ENCODE peak calls at places on chromosome 15, in seven cellular contexts. X, N, J, H, R, I and W are unnamed samples.

GRCh38 chr15:57732526-57733331 is 26.2 kb downstream of the POLR2M start:
- DNase-seq in X (peak), N (peak), J (peak), H (peak), R (peak), I (peak), W (no peak)

GRCh38 chr15:26146162-26146561 is 283.0 kb upstream of the ATP10A start:
- DNase-seq in X (no peak), N (no peak), J (no peak), H (no peak), R (no peak), I (no peak), W (no peak)

GRCh38 chr15:50452927-50453326 is 28.7 kb downstream of the USP8 start:
- DNase-seq in X (peak), N (no peak), J (no peak), H (no peak), R (no peak), I (no peak), W (no peak)

GRCh38 chr15:69027976-69028518 is 13.6 kb downstream of the NOX5 start:
- DNase-seq in X (no peak), N (no peak), J (no peak), H (no peak), R (no peak), I (no peak), W (no peak)

GRCh38 chr15:68633181-68634121 is 54.7 kb downstream of the CORO2B start:
- DNase-seq in X (no peak), N (no peak), J (no peak), H (no peak), R (no peak), I (no peak), W (no peak)

GRCh38 chr15:44458429-44458828 is 31.0 kb downstream of the CTDSPL2 start:
- DNase-seq in X (no peak), N (no peak), J (no peak), H (no peak), R (no peak), I (no peak), W (no peak)

GRCh38 chr15:90165659-90166489 is 35.3 kb upstream of the SEMA4B start:
- DNase-seq in X (peak), N (peak), J (no peak), H (peak), R (no peak), I (peak), W (no peak)

GRCh38 chr15:69554321-69554961 is 101.8 kb downstream of the RPLP1 start:
- DNase-seq in X (peak), N (no peak), J (no peak), H (no peak), R (no peak), I (peak), W (no peak)

GRCh38 chr15:90097475-90097874 is 4.8 kb downstream of the IDH2 start:
- DNase-seq in X (no peak), N (no peak), J (no peak), H (no peak), R (peak), I (no peak), W (no peak)

GRCh38 chr15:50458301-50458700 is 34.1 kb downstream of the USP8 start:
- DNase-seq in X (no peak), N (no peak), J (no peak), H (no peak), R (no peak), I (no peak), W (no peak)

GRCh38 chr15:62059108-62059817 is 984 bp downstream of the VPS13C start:
- DNase-seq in X (no peak), N (no peak), J (no peak), H (no peak), R (peak), I (no peak), W (no peak)

GRCh38 chr15:90906181-90906849 is 3.2 kb downstream of the MAN2A2 start:
- DNase-seq in X (no peak), N (no peak), J (no peak), H (no peak), R (no peak), I (no peak), W (no peak)

GRCh38 chr15:78810377-78811123 is 714 bp downstream of the ADAMTS7 start:
- DNase-seq in X (peak), N (no peak), J (peak), H (no peak), R (no peak), I (peak), W (no peak)

GRCh38 chr15:99474041-99474906 is 91.5 kb upstream of the MEF2A start:
- DNase-seq in X (no peak), N (no peak), J (no peak), H (no peak), R (no peak), I (no peak), W (no peak)

GRCh38 chr15:78077053-78077859 is at the start of gene TBC1D2B:
- DNase-seq in X (peak), N (peak), J (peak), H (no peak), R (peak), I (peak), W (no peak)

GRCh38 chr15:49415638-49416037 is 7.4 kb upstream of the FGF7 start:
- DNase-seq in X (peak), N (no peak), J (no peak), H (no peak), R (no peak), I (no peak), W (no peak)

GRCh38 chr15:92801774-92802464 is 98.2 kb upstream of the CHD2 start:
- DNase-seq in X (peak), N (peak), J (no peak), H (peak), R (no peak), I (no peak), W (no peak)

GRCh38 chr15:31557899-31558298 is 231.3 kb downstream of the KLF13 start:
- DNase-seq in X (no peak), N (no peak), J (no peak), H (no peak), R (no peak), I (no peak), W (no peak)

GRCh38 chr15:63043391-63044076 is 987 bp downstream of the TPM1 start:
- DNase-seq in X (no peak), N (no peak), J (peak), H (no peak), R (no peak), I (peak), W (no peak)

GRCh38 chr15:100959066-100960050 is 40.2 kb downstream of the LRRK1 start:
- DNase-seq in X (no peak), N (no peak), J (no peak), H (no peak), R (no peak), I (no peak), W (no peak)

GRCh38 chr15:78676424-78677110 is 35.6 kb upstream of the CHRNB4 start:
- DNase-seq in X (no peak), N (no peak), J (no peak), H (no peak), R (no peak), I (no peak), W (no peak)

GRCh38 chr15:89781055-89781454 is 4.9 kb downstream of the MESP2 start:
- DNase-seq in X (no peak), N (no peak), J (no peak), H (no peak), R (peak), I (no peak), W (no peak)

GRCh38 chr15:66474140-66474539 is 23.4 kb downstream of the SNAPC5 start:
- DNase-seq in X (no peak), N (no peak), J (no peak), H (no peak), R (no peak), I (no peak), W (no peak)

GRCh38 chr15:76337739-76338554 is 1.4 kb downstream of the ISL2 start:
- DNase-seq in X (no peak), N (peak), J (peak), H (no peak), R (no peak), I (no peak), W (no peak)
- TF ChIP-seq EZH2 in X (peak), N (no peak), J (peak), H (no peak), R (no peak), I (peak), W (no peak)

GRCh38 chr15:73370151-73370550 is 1.4 kb upstream of the HCN4 start:
- DNase-seq in X (no peak), N (no peak), J (peak), H (no peak), R (no peak), I (no peak), W (no peak)

GRCh38 chr15:73367624-73368300 is 996 bp downstream of the HCN4 start:
- DNase-seq in X (no peak), N (no peak), J (peak), H (no peak), R (no peak), I (peak), W (no peak)

GRCh38 chr15:73368301-73369072 is at the start of gene HCN4:
- DNase-seq in X (no peak), N (no peak), J (peak), H (no peak), R (no peak), I (peak), W (no peak)

GRCh38 chr15:73366766-73367623 is 1.8 kb downstream of the HCN4 start:
- DNase-seq in X (no peak), N (no peak), J (peak), H (no peak), R (no peak), I (no peak), W (no peak)

GRCh38 chr15:73369073-73369694 is 426 bp upstream of the HCN4 start:
- DNase-seq in X (no peak), N (no peak), J (peak), H (no peak), R (no peak), I (no peak), W (no peak)
- TF ChIP-seq EZH2 in X (peak), N (no peak), J (peak), H (no peak), R (no peak), I (peak), W (no peak)

GRCh38 chr15:52782514-52782913 is 7.6 kb downstream of the ONECUT1 start:
- DNase-seq in X (no peak), N (no peak), J (no peak), H (no peak), R (no peak), I (no peak), W (no peak)
- TF ChIP-seq EZH2 in X (no peak), N (no peak), J (no peak), H (no peak), R (no peak), I (no peak), W (no peak)

GRCh38 chr15:59997070-59997701 is 6.9 kb upstream of the FOXB1 start:
- DNase-seq in X (no peak), N (peak), J (peak), H (no peak), R (peak), I (no peak), W (no peak)
- TF ChIP-seq EZH2 in X (no peak), N (no peak), J (no peak), H (no peak), R (no peak), I (peak), W (no peak)

DNA sequence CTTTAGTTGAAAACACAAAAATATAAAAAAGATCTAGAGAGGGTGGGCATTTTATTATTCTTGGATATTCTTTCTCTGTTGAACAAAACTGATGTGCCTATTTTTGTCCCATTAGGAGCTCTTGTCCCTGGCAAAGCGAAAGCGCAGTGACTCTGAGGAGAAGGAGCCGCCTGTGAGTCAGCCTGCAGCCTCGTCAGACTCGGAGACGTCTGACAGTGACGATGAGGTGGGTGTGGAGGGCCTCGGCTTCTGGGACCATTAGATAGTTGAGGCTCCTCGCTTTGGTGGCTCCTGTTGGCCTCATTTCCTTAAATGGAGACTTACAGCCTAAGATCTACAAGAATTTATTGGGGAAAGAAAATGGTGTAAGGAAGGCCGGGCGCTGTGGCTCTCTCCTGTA is 21.3 kb downstream of the RTF1 start:
- DNase-seq in X (no peak), N (peak), J (no peak), H (no peak), R (no peak), I (no peak), W (no peak)
- TF ChIP-seq EZH2 in X (no peak), N (no peak), J (no peak), H (no peak), R (no peak), I (no peak), W (no peak)